ENCODE peak calls at places on chromosomes 5 and 9, in eight cellular contexts. F, U, V, C, G, S, H and A are unnamed samples.

GRCh38 chr5:151078490-151079262 is 2.2 kb downstream of the TNIP1 start:
- DNase-seq in H (peak), V (peak), S (no peak), U (no peak), G (peak), F (no peak), C (peak), A (no peak)

GRCh38 chr5:41908374-41909079 is 4.4 kb downstream of the RIMOC1 start:
- DNase-seq in F (no peak), V (peak), G (no peak), U (peak), S (no peak), H (no peak), C (no peak), A (peak)

GRCh38 chr5:83363876-83364275 is 107.7 kb upstream of the VCAN start:
- DNase-seq in C (no peak), H (no peak), F (no peak), G (no peak), V (no peak), U (no peak), S (no peak), A (no peak)

GRCh38 chr9:15306068-15306756 is 804 bp downstream of the TTC39B start:
- DNase-seq in V (peak), S (no peak), H (no peak), F (no peak), U (peak), G (peak), C (peak), A (peak)

GRCh38 chr9:120833311-120833710 is 9.4 kb downstream of the PSMD5 start:
- DNase-seq in H (no peak), V (no peak), G (no peak), U (no peak), C (no peak), S (no peak), F (no peak), A (no peak)

GRCh38 chr9:106420511-106420944 is 442.4 kb upstream of the ZNF462 start:
- DNase-seq in H (no peak), C (peak), V (peak), U (no peak), G (no peak), F (no peak), S (no peak), A (no peak)

GRCh38 chr9:124770359-124771020 is 621 bp downstream of the NR6A1 start:
- DNase-seq in F (no peak), U (no peak), H (no peak), C (no peak), S (peak), V (peak), G (peak), A (peak)

GRCh38 chr9:114908796-114909448 is 21.5 kb downstream of the TNFSF8 start:
- DNase-seq in F (no peak), C (no peak), S (no peak), G (no peak), U (no peak), H (no peak), V (no peak), A (no peak)

GRCh38 chr9:110329676-110330235 is 7.9 kb downstream of the TXNDC8 start:
- DNase-seq in V (no peak), C (no peak), F (no peak), S (no peak), G (no peak), H (no peak), U (peak), A (no peak)

GRCh38 chr5:150532996-150533395 is 25.1 kb downstream of the NDST1 start:
- DNase-seq in G (peak), U (no peak), H (no peak), S (no peak), C (no peak), F (no peak), V (no peak), A (no peak)

GRCh38 chr5:177546262-177546741 is 8.1 kb downstream of the FAM193B start:
- DNase-seq in H (no peak), F (peak), S (no peak), V (peak), G (no peak), U (peak), C (no peak), A (peak)

GRCh38 chr5:107937198-107937597 is 266.5 kb upstream of the EFNA5 start:
- DNase-seq in H (no peak), C (no peak), F (no peak), G (no peak), U (no peak), V (no peak), S (no peak), A (no peak)

GRCh38 chr5:1509346-1510085 is 14.2 kb downstream of the LPCAT1 start:
- DNase-seq in F (no peak), C (no peak), V (no peak), U (no peak), S (no peak), G (peak), H (no peak), A (peak)

GRCh38 chr5:4970171-4970570 is 170.0 kb upstream of the ADAMTS16 start:
- DNase-seq in U (no peak), F (no peak), C (no peak), G (no peak), V (no peak), S (no peak), H (no peak), A (no peak)

GRCh38 chr9:4228606-4229005 is 71.3 kb downstream of the GLIS3 start:
- DNase-seq in S (no peak), G (no peak), C (no peak), V (peak), H (no peak), U (peak), F (no peak), A (peak)

GRCh38 chr9:33791117-33791516 is 4.2 kb upstream of the PRSS3 start:
- DNase-seq in V (peak), U (no peak), C (no peak), H (no peak), G (no peak), S (no peak), F (no peak), A (peak)

GRCh38 chr9:33467526-33467925 is 6.2 kb downstream of the NOL6 start:
- DNase-seq in H (no peak), G (peak), S (peak), V (no peak), F (no peak), C (no peak), U (no peak), A (peak)

GRCh38 chr9:2159521-2160417 is 144.6 kb downstream of the SMARCA2 start:
- DNase-seq in U (no peak), G (no peak), F (no peak), H (no peak), V (no peak), C (no peak), S (no peak), A (no peak)

GRCh38 chr5:132334812-132335211 is 34.7 kb upstream of the SLC22A5 start:
- DNase-seq in H (no peak), S (no peak), U (no peak), C (no peak), F (no peak), V (no peak), G (no peak), A (no peak)

GRCh38 chr5:179558912-179559279 is 8.5 kb downstream of the RUFY1 start:
- DNase-seq in G (peak), F (no peak), C (no peak), H (no peak), V (no peak), U (no peak), S (peak), A (no peak)